ENCODE peak calls at places on chromosomes 13 and 19, in six cellular contexts. K is GM23338, W is body of pancreas, S is IMR-90, I is heart left ventricle, B is heart right ventricle. M is an unnamed sample. For H3K4me1 and H3K36me3, the result is how much of the 10 kb centered on the place peaks cover.

GRCh38 chr19:12779162-12779993 is 4.0 kb upstream of the HOOK2 start:
- DNase-seq in K (peak), W (peak), S (peak), I (peak), B (peak), M (peak)

GRCh38 chr19:30064021-30064699 is 122.1 kb downstream of the URI1 start:
- DNase-seq in K (no peak), W (no peak), S (no peak), I (peak), B (no peak), M (no peak)

GRCh38 chr13:48801255-48801654 is 147.5 kb downstream of the CYSLTR2 start:
- DNase-seq in K (no peak), W (no peak), S (peak), I (no peak), B (no peak), M (no peak)

GRCh38 chr13:41017153-41017552 is 2.0 kb downstream of the ELF1 start:
- DNase-seq in K (no peak), W (peak), S (no peak), I (no peak), B (no peak), M (no peak)

GRCh38 chr13:40342901-40343300 is 323.5 kb downstream of the FOXO1 start:
- DNase-seq in K (no peak), W (no peak), S (no peak), I (no peak), B (no peak), M (no peak)

GRCh38 chr19:9498183-9498902 is at the start of gene ZNF560:
- DNase-seq in K (peak), W (no peak), S (peak), I (no peak), B (no peak), M (no peak)

GRCh38 chr19:2270157-2270571 is 11.8 kb downstream of the PEAK3 start:
- DNase-seq in K (no peak), W (peak), S (no peak), I (peak), B (peak), M (peak)

GRCh38 chr19:33047422-33047821 is 17.3 kb downstream of the RHPN2 start:
- DNase-seq in K (peak), W (peak), S (no peak), I (no peak), B (no peak), M (peak)

GRCh38 chr13:19725320-19725719 is 57.4 kb downstream of the PSPC1 start:
- DNase-seq in K (no peak), W (no peak), S (no peak), I (no peak), B (no peak), M (no peak)

GRCh38 chr13:33448889-33449288 is 163.3 kb upstream of the STARD13 start:
- DNase-seq in K (no peak), W (no peak), S (no peak), I (no peak), B (no peak), M (no peak)

GRCh38 chr13:67769987-67770341 is 539.8 kb upstream of the PCDH9 start:
- DNase-seq in K (no peak), W (no peak), S (no peak), I (no peak), B (no peak), M (no peak)

GRCh38 chr13:29996316-29996715 is 145.9 kb upstream of the UBL3 start:
- DNase-seq in K (no peak), W (no peak), S (no peak), I (no peak), B (no peak), M (no peak)

GRCh38 chr19:6911523-6911922 is 24.1 kb downstream of the ADGRE1 start:
- DNase-seq in K (no peak), W (no peak), S (no peak), I (no peak), B (no peak), M (no peak)

GRCh38 chr19:9705836-9706235 is 30.9 kb upstream of the ZNF562 start:
- DNase-seq in K (no peak), W (no peak), S (no peak), I (no peak), B (no peak), M (no peak)

GRCh38 chr19:17260842-17261325 is 3.7 kb downstream of the USHBP1 start:
- DNase-seq in K (peak), W (peak), S (peak), I (peak), B (peak), M (peak)

GRCh38 chr19:53892301-53892980 is 10.4 kb downstream of the PRKCG start:
- DNase-seq in K (peak), W (no peak), S (no peak), I (no peak), B (no peak), M (peak)

GRCh38 chr13:36778083-36778671 is 40.8 kb upstream of the RFXAP start:
- DNase-seq in K (peak), W (no peak), S (peak), I (no peak), B (no peak), M (no peak)

GRCh38 chr19:29843180-29844051 is 31.6 kb downstream of the CCNE1 start:
- DNase-seq in K (peak), W (no peak), S (no peak), I (peak), B (peak), M (peak)

GRCh38 chr13:47747901-47748300 is 253.2 kb downstream of the SUCLA2 start:
- DNase-seq in K (peak), W (no peak), S (no peak), I (no peak), B (no peak), M (no peak)

GRCh38 chr19:40191836-40192646 is 815 bp downstream of the MAP3K10 start:
- DNase-seq in K (peak), W (peak), S (peak), I (peak), B (peak), M (peak)

GRCh38 chr13:109569938-109570711 is 216.3 kb downstream of the IRS2 start:
- DNase-seq in K (no peak), W (no peak), S (no peak), I (no peak), B (no peak), M (no peak)

GRCh38 chr13:110306960-110307696 is at the start of the genes COL4A1 and COL4A2:
- DNase-seq in K (peak), W (peak), S (peak), I (peak), B (peak), M (no peak)

GRCh38 chr19:17285415-17286135 is 3.9 kb downstream of the ANKLE1 start:
- DNase-seq in K (no peak), W (no peak), S (no peak), I (no peak), B (no peak), M (no peak)

GRCh38 chr13:48624858-48625257 is 28.9 kb upstream of the CYSLTR2 start:
- DNase-seq in K (no peak), W (no peak), S (no peak), I (no peak), B (no peak), M (no peak)

GRCh38 chr13:73984949-73985691 is 149.1 kb downstream of the KLF12 start:
- DNase-seq in K (peak), W (no peak), S (no peak), I (no peak), B (no peak), M (no peak)

GRCh38 chr19:55173717-55174409 is 6.2 kb downstream of the SYT5 start:
- DNase-seq in K (peak), W (peak), S (peak), I (peak), B (peak), M (peak)

GRCh38 chr19:8552810-8553209 is 24.4 kb downstream of the MYO1F start:
- DNase-seq in K (peak), W (no peak), S (peak), I (no peak), B (no peak), M (no peak)

GRCh38 chr13:110311721-110312668 is 4.9 kb downstream of the COL4A2 start:
- DNase-seq in K (no peak), W (no peak), S (no peak), I (peak), B (peak), M (no peak)

GRCh38 chr19:49422407-49423277 is 599 bp downstream of the PTH2 start:
- DNase-seq in K (peak), W (peak), S (peak), I (peak), B (peak), M (no peak)

GRCh38 chr19:7328647-7329046 is 20.1 kb upstream of the ARHGEF18 start:
- DNase-seq in K (no peak), W (no peak), S (no peak), I (no peak), B (no peak), M (no peak)

GRCh38 chr13:98567140-98567539 is 9.8 kb downstream of the STK24 start:
- DNase-seq in K (no peak), W (no peak), S (no peak), I (no peak), B (no peak), M (no peak)
- H3K4me1 ChIP-seq in K (half or more), W (half or more), S (under half), I (under half), B (half or more), M (half or more)

DNA sequence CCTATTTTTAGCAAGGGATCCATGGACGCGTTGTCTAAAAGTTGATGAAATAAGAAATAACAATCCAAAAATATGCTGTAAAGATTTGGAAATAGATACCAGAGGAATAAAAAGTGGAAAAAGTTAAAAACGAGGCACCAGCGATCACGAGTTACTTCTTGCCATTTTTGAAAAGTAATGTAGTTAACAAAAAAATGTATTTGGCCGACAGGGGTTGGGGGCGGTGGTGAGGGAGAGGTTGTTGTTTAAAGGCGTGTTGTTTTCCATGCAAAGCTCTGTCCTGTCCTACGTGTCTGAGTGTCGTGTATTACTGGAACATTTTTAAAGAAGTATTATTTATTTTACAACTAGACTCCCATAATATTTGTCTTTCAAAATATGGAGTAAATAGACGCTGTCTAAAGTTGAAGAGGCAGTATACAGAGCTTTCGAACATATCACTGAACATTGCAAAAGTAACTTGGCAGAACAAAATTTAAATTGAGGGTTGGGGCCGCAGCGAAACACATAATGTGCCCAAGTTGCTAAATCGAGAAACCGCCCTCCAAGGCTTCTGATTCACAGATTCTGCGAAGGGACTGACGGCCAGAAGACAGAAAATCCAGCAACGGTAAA is 836 bp downstream of the FBXO17 start:
- DNase-seq in K (no peak), W (no peak), S (no peak), I (no peak), B (no peak), M (no peak)
- TF ChIP-seq CTCF in K (no peak), W (no peak), S (no peak), I (no peak), B (no peak), M (no peak)

GRCh38 chr19:3978145-3978544 is 7.1 kb downstream of the EEF2 start:
- DNase-seq in K (no peak), W (no peak), S (no peak), I (no peak), B (no peak), M (no peak)

GRCh38 chr19:3979289-3979673 is 6.0 kb downstream of the EEF2 start:
- DNase-seq in K (no peak), W (no peak), S (no peak), I (peak), B (no peak), M (peak)

GRCh38 chr19:3981373-3981735 is 3.9 kb downstream of the EEF2 start:
- DNase-seq in K (no peak), W (no peak), S (no peak), I (no peak), B (no peak), M (no peak)

GRCh38 chr19:3980353-3981251 is 4.7 kb downstream of the EEF2 start:
- DNase-seq in K (no peak), W (peak), S (no peak), I (peak), B (no peak), M (no peak)

GRCh38 chr19:3979674-3980352 is 5.5 kb downstream of the EEF2 start:
- DNase-seq in K (no peak), W (no peak), S (no peak), I (peak), B (no peak), M (no peak)
- H3K36me3 ChIP-seq in K (half or more), W (half or more), S (half or more), I (half or more), B (under half), M (half or more)

DNA sequence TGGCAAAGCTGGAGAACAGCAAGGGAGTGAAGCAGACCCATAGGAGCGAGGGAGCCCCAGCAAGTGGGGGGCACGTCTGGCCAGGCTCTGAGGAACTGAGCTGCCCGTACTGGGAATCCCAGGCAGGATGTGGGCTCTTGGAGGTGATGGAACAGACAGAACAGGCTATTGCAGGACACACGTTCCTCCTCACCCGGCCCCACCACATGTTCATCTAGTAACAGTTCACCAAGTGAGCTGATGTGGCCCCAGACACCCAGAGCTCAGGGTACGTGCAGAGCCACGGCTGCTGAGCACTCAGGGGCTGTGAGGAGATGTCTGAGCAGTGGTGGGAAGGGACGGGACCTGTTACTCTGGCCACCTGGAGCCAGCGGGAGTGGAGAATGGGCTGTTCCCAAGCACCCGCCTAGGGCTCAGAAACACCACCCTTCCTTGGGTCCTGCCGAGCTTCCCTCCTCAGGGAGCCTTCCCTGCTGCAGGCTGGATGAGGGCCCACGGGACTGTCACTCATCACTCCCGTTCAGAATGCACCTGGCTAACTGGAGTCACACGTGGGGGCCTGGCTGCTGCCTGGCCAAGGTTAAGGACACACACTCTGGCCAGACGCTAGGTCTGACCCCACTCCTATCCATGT is 18.4 kb downstream of the ELL start:
- DNase-seq in K (no peak), W (no peak), S (no peak), I (no peak), B (no peak), M (no peak)
- H3K4me1 ChIP-seq in K (under half), W (half or more), S (under half), I (half or more), B (half or more), M (half or more)

GRCh38 chr19:46728693-46729339 is 11.9 kb upstream of the PRKD2 start:
- DNase-seq in K (peak), W (peak), S (peak), I (peak), B (peak), M (peak)
- TF ChIP-seq CTCF in K (peak), W (peak), S (peak), I (peak), B (peak), M (peak)

GRCh38 chr19:15400521-15401396 is 18.0 kb downstream of the AKAP8L start:
- DNase-seq in K (no peak), W (no peak), S (no peak), I (no peak), B (no peak), M (no peak)
- H3K36me3 ChIP-seq in K (under half), W (under half), S (half or more), I (under half), B (under half), M (under half)

DNA sequence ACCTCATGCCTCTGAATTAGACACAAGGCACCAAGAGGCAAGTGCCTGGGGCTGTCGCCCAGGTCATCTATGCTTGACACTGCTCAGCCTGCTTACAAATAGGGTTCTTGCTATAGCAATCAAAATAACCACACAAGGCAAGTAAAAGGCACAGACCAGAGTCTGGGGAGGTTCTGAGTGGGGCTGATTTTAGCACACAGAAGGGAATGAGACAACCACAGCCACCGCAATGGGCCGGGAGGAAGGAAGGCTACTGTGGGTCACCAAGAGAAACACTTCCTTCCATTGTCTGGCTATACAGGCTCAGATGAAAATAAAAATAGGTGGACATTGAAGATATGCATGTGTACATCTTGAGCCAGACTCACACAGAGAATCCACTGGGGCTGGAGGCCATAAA is 159.1 kb downstream of the DLEU7 start:
- DNase-seq in K (no peak), W (no peak), S (no peak), I (peak), B (peak), M (no peak)
- H3K4me1 ChIP-seq in K (under half), W (under half), S (under half), I (under half), B (under half), M (under half)

GRCh38 chr13:113033054-113033453 is 64.0 kb downstream of the MCF2L start:
- DNase-seq in K (no peak), W (no peak), S (no peak), I (no peak), B (no peak), M (no peak)

GRCh38 chr13:113033498-113033897 is 64.5 kb downstream of the MCF2L start:
- DNase-seq in K (no peak), W (no peak), S (no peak), I (no peak), B (peak), M (no peak)

GRCh38 chr13:113036401-113036800 is 67.4 kb downstream of the MCF2L start:
- DNase-seq in K (no peak), W (no peak), S (no peak), I (no peak), B (peak), M (no peak)

GRCh38 chr13:113035209-113035800 is 66.3 kb downstream of the MCF2L start:
- DNase-seq in K (no peak), W (no peak), S (no peak), I (no peak), B (peak), M (no peak)

DNA sequence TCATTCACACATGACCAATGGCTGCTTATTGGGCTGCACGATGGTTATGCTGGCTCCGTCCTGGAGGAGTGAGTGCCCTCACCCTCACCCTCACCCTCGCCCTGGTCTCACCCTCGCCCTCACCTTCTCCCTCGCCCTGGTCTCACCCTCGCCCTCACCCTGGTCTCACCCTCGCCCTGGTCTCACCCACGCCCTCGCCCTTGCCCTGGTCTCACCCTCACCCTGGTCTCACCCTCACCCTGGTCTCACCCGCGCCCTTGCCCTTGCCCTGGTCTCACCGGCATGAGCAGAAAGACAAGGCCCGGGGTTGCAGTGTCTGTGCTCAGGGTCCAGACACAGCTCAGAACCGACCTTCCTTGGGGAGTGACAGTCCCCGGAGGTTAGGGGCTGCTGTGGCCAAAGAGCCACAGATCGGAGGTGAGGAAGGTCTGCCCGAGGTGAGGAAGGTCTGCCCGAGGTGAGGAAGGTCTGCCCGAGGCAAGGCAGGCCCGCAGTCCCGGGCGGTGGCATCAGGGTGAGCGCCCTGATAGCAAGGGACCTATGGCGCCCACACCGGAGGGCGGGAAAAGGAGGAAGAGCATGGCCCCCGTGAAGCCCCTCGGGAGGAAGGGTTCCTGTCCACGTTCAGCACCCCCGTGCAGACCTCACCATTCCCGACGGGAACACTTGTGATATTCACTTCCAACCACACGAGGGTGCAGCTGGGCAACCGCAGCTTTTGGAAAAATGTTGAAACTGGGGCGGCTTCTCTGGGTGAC is 65.6 kb downstream of the MCF2L start:
- DNase-seq in K (peak), W (peak), S (peak), I (no peak), B (peak), M (no peak)
- TF ChIP-seq CTCF in K (peak), W (peak), S (peak), I (peak), B (peak), M (peak)

GRCh38 chr13:80585531-80585930 is 244.6 kb upstream of the SPRY2 start:
- DNase-seq in K (peak), W (no peak), S (no peak), I (no peak), B (no peak), M (no peak)
- H3K36me3 ChIP-seq in K (under half), W (under half), S (under half), I (under half), B (under half), M (under half)

GRCh38 chr19:3363841-3364500 is 2.4 kb upstream of the NFIC start:
- DNase-seq in K (no peak), W (peak), S (no peak), I (no peak), B (no peak), M (no peak)
- H3K4me1 ChIP-seq in K (under half), W (half or more), S (under half), I (under half), B (under half), M (under half)

M was measured in mucosa of descending colon.